ENCODE peak calls at places on chromosomes 7 and 10, in seven cellular contexts. One of them, this sample, is unnamed.

GRCh38 chr7:140009735-140010134 is 53.0 kb downstream of the PARP12 start:
- DNase-seq in HepG2: no peak
- DNase-seq in K562: no peak
- DNase-seq in SK-N-SH: no peak
- DNase-seq in H1: no peak
- DNase-seq in HCT116: no peak
- DNase-seq in GM12878: no peak
- DNase-seq in this sample: no peak

GRCh38 chr7:87316097-87316700 is 29.3 kb upstream of the CROT start:
- DNase-seq in HepG2: no peak
- DNase-seq in K562: no peak
- DNase-seq in SK-N-SH: no peak
- DNase-seq in H1: no peak
- DNase-seq in HCT116: no peak
- DNase-seq in GM12878: peak; percentile 47
- DNase-seq in this sample: no peak

GRCh38 chr10:126349096-126349495 is 39.2 kb downstream of the ADAM12 start:
- DNase-seq in HepG2: no peak
- DNase-seq in K562: no peak
- DNase-seq in SK-N-SH: no peak
- DNase-seq in H1: no peak
- DNase-seq in HCT116: no peak
- DNase-seq in GM12878: no peak
- DNase-seq in this sample: no peak

GRCh38 chr7:423312-424260 is 96.1 kb downstream of the PDGFA start:
- DNase-seq in HepG2: peak; percentile 23
- DNase-seq in K562: no peak
- DNase-seq in SK-N-SH: no peak
- DNase-seq in H1: no peak
- DNase-seq in HCT116: no peak
- DNase-seq in GM12878: no peak
- DNase-seq in this sample: no peak

GRCh38 chr10:5589963-5590511 is 65.3 kb downstream of the CALML3 start:
- DNase-seq in HepG2: no peak
- DNase-seq in K562: peak; percentile 41
- DNase-seq in SK-N-SH: no peak
- DNase-seq in H1: no peak
- DNase-seq in HCT116: no peak
- DNase-seq in GM12878: no peak
- DNase-seq in this sample: peak; percentile 65

GRCh38 chr10:75431180-75432111 is at the start of gene LRMDA:
- DNase-seq in HepG2: peak; percentile 83
- DNase-seq in K562: no peak
- DNase-seq in SK-N-SH: peak; percentile 78
- DNase-seq in H1: no peak
- DNase-seq in HCT116: no peak
- DNase-seq in GM12878: no peak
- DNase-seq in this sample: no peak

GRCh38 chr7:104951546-104951945 is 62.5 kb upstream of the KMT2E start:
- DNase-seq in HepG2: no peak
- DNase-seq in K562: no peak
- DNase-seq in SK-N-SH: no peak
- DNase-seq in H1: no peak
- DNase-seq in HCT116: no peak
- DNase-seq in GM12878: no peak
- DNase-seq in this sample: no peak

GRCh38 chr7:143892527-143893300 is 9.3 kb downstream of the TCAF1 start:
- DNase-seq in HepG2: peak; percentile 68
- DNase-seq in K562: peak; percentile 24
- DNase-seq in SK-N-SH: no peak
- DNase-seq in H1: no peak
- DNase-seq in HCT116: peak; percentile 54
- DNase-seq in GM12878: peak; percentile 19
- DNase-seq in this sample: peak; percentile 61

GRCh38 chr7:44887293-44887692 is 2.0 kb upstream of the PURB start:
- DNase-seq in HepG2: no peak
- DNase-seq in K562: no peak
- DNase-seq in SK-N-SH: no peak
- DNase-seq in H1: no peak
- DNase-seq in HCT116: no peak
- DNase-seq in GM12878: no peak
- DNase-seq in this sample: no peak

GRCh38 chr7:151238924-151239836 is 6.9 kb downstream of the CHPF2 start:
- DNase-seq in HepG2: no peak
- DNase-seq in K562: peak; percentile 26
- DNase-seq in SK-N-SH: no peak
- DNase-seq in H1: no peak
- DNase-seq in HCT116: no peak
- DNase-seq in GM12878: no peak
- DNase-seq in this sample: no peak

GRCh38 chr7:110871856-110872255 is 219.1 kb upstream of the LRRN3 start:
- DNase-seq in HepG2: no peak
- DNase-seq in K562: no peak
- DNase-seq in SK-N-SH: no peak
- DNase-seq in H1: no peak
- DNase-seq in HCT116: no peak
- DNase-seq in GM12878: no peak
- DNase-seq in this sample: no peak

GRCh38 chr10:99422697-99423096 is 7.7 kb downstream of the GOT1 start:
- DNase-seq in HepG2: no peak
- DNase-seq in K562: no peak
- DNase-seq in SK-N-SH: no peak
- DNase-seq in H1: no peak
- DNase-seq in HCT116: no peak
- DNase-seq in GM12878: no peak
- DNase-seq in this sample: no peak

GRCh38 chr7:19146699-19147098 is 1.5 kb upstream of the FERD3L start:
- DNase-seq in HepG2: no peak
- DNase-seq in K562: no peak
- DNase-seq in SK-N-SH: peak; percentile 23
- DNase-seq in H1: no peak
- DNase-seq in HCT116: no peak
- DNase-seq in GM12878: no peak
- DNase-seq in this sample: peak; percentile 12

GRCh38 chr10:94403823-94404228 is 1.5 kb downstream of the TBC1D12 start:
- DNase-seq in HepG2: no peak
- DNase-seq in K562: peak; percentile 25
- DNase-seq in SK-N-SH: peak; percentile 42
- DNase-seq in H1: no peak
- DNase-seq in HCT116: no peak
- DNase-seq in GM12878: no peak
- DNase-seq in this sample: no peak

GRCh38 chr10:14365231-14365744 is 34.6 kb upstream of the FRMD4A start:
- DNase-seq in HepG2: no peak
- DNase-seq in K562: no peak
- DNase-seq in SK-N-SH: no peak
- DNase-seq in H1: no peak
- DNase-seq in HCT116: no peak
- DNase-seq in GM12878: no peak
- DNase-seq in this sample: no peak

GRCh38 chr10:89299031-89299430 is 2.8 kb upstream of the IFIT2 start:
- DNase-seq in HepG2: no peak
- DNase-seq in K562: no peak
- DNase-seq in SK-N-SH: no peak
- DNase-seq in H1: no peak
- DNase-seq in HCT116: no peak
- DNase-seq in GM12878: no peak
- DNase-seq in this sample: no peak

GRCh38 chr10:99484626-99485581 is 47.8 kb upstream of the NKX2-3 start:
- DNase-seq in HepG2: peak; percentile 2
- DNase-seq in K562: peak; percentile 24
- DNase-seq in SK-N-SH: no peak
- DNase-seq in H1: no peak
- DNase-seq in HCT116: no peak
- DNase-seq in GM12878: no peak
- DNase-seq in this sample: no peak

GRCh38 chr10:96044686-96045085 is 1.3 kb downstream of the CCNJ start:
- DNase-seq in HepG2: peak; percentile 5
- DNase-seq in K562: no peak
- DNase-seq in SK-N-SH: no peak
- DNase-seq in H1: no peak
- DNase-seq in HCT116: no peak
- DNase-seq in GM12878: no peak
- DNase-seq in this sample: peak; percentile 54

GRCh38 chr10:30529373-30529998 is 95.5 kb downstream of the MAP3K8 start:
- DNase-seq in HepG2: no peak
- DNase-seq in K562: no peak
- DNase-seq in SK-N-SH: no peak
- DNase-seq in H1: no peak
- DNase-seq in HCT116: no peak
- DNase-seq in GM12878: peak; percentile 77
- DNase-seq in this sample: no peak

GRCh38 chr10:62268399-62269076 is at the start of gene RTKN2:
- DNase-seq in HepG2: peak; percentile 90
- DNase-seq in K562: peak; percentile 71
- DNase-seq in SK-N-SH: peak; percentile 99
- DNase-seq in H1: peak; percentile 97
- DNase-seq in HCT116: peak; percentile 74
- DNase-seq in GM12878: no peak
- DNase-seq in this sample: peak; percentile 85

GRCh38 chr10:34002896-34003295 is 668.4 kb upstream of the NRP1 start:
- DNase-seq in HepG2: no peak
- DNase-seq in K562: no peak
- DNase-seq in SK-N-SH: no peak
- DNase-seq in H1: no peak
- DNase-seq in HCT116: no peak
- DNase-seq in GM12878: no peak
- DNase-seq in this sample: no peak

GRCh38 chr7:22447008-22447407 is 53.0 kb downstream of the STEAP1B start:
- DNase-seq in HepG2: no peak
- DNase-seq in K562: no peak
- DNase-seq in SK-N-SH: no peak
- DNase-seq in H1: no peak
- DNase-seq in HCT116: no peak
- DNase-seq in GM12878: no peak
- DNase-seq in this sample: no peak

GRCh38 chr10:88281592-88282268 is 301.4 kb downstream of the RNLS start:
- DNase-seq in HepG2: no peak
- DNase-seq in K562: no peak
- DNase-seq in SK-N-SH: no peak
- DNase-seq in H1: no peak
- DNase-seq in HCT116: no peak
- DNase-seq in GM12878: no peak
- DNase-seq in this sample: peak; percentile 19

GRCh38 chr10:70295321-70295720 is 11.5 kb upstream of the NPFFR1 start:
- DNase-seq in HepG2: no peak
- DNase-seq in K562: no peak
- DNase-seq in SK-N-SH: no peak
- DNase-seq in H1: no peak
- DNase-seq in HCT116: no peak
- DNase-seq in GM12878: no peak
- DNase-seq in this sample: no peak

GRCh38 chr7:130901209-130901783 is 167.3 kb upstream of the KLF14 start:
- DNase-seq in HepG2: no peak
- DNase-seq in K562: no peak
- DNase-seq in SK-N-SH: no peak
- DNase-seq in H1: no peak
- DNase-seq in HCT116: peak; percentile 96
- DNase-seq in GM12878: no peak
- DNase-seq in this sample: no peak

DNA sequence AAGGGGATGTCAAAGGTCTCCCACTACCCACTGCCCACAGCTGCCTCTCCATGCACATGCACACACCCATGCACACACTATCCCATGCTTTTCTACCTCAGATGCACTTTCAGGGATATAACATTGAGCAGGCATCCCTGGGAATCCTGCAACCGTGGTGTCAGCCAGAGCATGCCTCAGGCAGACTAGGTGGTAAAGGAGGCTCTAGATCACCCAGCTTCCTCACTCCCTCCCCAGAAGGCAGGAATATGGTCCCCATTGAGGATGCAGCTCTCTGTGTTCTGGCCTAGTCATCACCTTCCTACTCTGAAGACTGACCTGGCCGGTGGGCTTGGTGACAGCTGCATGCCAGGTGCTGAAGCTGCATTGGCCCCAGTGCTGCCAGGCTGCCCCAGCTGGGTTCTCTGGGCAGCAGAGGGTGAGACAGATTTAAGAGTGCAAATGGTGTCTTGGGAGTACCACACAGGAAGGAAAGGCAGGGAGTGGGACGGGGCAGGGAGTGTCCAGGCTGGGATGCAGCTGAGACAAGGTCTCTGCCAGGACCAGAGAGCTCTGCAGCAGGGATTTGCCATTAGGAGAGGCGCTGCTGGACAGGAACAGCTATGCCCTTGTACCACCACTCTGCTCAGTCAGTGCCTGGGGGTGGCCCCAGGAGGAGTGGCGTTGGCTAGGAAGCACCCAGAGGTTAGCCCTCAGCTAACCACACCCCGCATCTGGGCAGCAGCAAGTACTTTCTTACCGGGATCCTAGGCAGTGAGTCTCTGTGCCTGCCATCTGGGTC is 53.4 kb upstream of the GDF10 start:
- DNase-seq in HepG2: no peak
- DNase-seq in K562: no peak
- DNase-seq in SK-N-SH: no peak
- DNase-seq in H1: no peak
- DNase-seq in HCT116: no peak
- DNase-seq in GM12878: no peak
- DNase-seq in this sample: no peak
- TF ChIP-seq MAX in HepG2: no peak
- TF ChIP-seq MAX in K562: no peak
- TF ChIP-seq MAX in SK-N-SH: no peak
- TF ChIP-seq MAX in H1: no peak
- TF ChIP-seq MAX in HCT116: no peak
- TF ChIP-seq MAX in GM12878: no peak
- TF ChIP-seq MAX in this sample: no peak

GRCh38 chr10:3886191-3886590 is 101.2 kb upstream of the KLF6 start:
- DNase-seq in HepG2: no peak
- DNase-seq in K562: peak; percentile 31
- DNase-seq in SK-N-SH: peak; percentile 58
- DNase-seq in H1: peak; percentile 25
- DNase-seq in HCT116: no peak
- DNase-seq in GM12878: no peak
- DNase-seq in this sample: no peak
- H3K9ac ChIP-seq in HepG2: peak overlapping the region; percentile 78
- H3K9ac ChIP-seq in K562: no peak overlapping the region
- H3K9ac ChIP-seq in SK-N-SH: peak overlapping the region; percentile 75
- H3K9ac ChIP-seq in H1: no peak overlapping the region
- H3K9ac ChIP-seq in HCT116: no peak overlapping the region
- H3K9ac ChIP-seq in GM12878: no peak overlapping the region
- H3K9ac ChIP-seq in this sample: peak overlapping the region; percentile 98

DNA sequence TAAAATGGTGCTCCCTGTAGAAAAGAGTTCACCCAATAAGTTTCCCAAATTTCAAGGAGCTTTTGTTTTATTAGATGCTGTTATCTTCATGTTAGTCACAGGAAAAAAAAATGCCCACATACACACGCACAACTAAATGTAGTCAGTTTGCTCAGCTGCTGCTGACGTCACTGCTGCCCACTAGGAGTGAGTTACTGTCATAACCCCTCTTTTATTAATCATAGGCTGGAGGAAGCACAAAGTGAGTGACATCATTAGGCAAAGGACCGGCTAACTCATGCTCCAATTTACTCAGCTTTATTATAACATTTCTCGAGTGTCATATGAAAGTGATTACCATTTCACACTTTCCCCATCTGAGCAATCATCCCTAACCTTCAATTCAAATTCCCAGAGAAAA is 6.7 kb upstream of the INHBA start:
- DNase-seq in HepG2: no peak
- DNase-seq in K562: no peak
- DNase-seq in SK-N-SH: no peak
- DNase-seq in H1: no peak
- DNase-seq in HCT116: no peak
- DNase-seq in GM12878: no peak
- DNase-seq in this sample: peak; percentile 62
- TF ChIP-seq MAX in HepG2: no peak
- TF ChIP-seq MAX in K562: no peak
- TF ChIP-seq MAX in SK-N-SH: no peak
- TF ChIP-seq MAX in H1: no peak
- TF ChIP-seq MAX in HCT116: no peak
- TF ChIP-seq MAX in GM12878: no peak
- TF ChIP-seq MAX in this sample: no peak

GRCh38 chr7:120857558-120858298 is at the start of gene TSPAN12:
- DNase-seq in HepG2: peak; percentile 39
- DNase-seq in K562: peak; percentile 76
- DNase-seq in SK-N-SH: peak; percentile 91
- DNase-seq in H1: no peak
- DNase-seq in HCT116: peak; percentile 73
- DNase-seq in GM12878: no peak
- DNase-seq in this sample: peak; percentile 93
- H3K9ac ChIP-seq in HepG2: peak within 1 kb of the TSS; percentile 55
- H3K9ac ChIP-seq in K562: peak within 1 kb of the TSS; percentile 54
- H3K9ac ChIP-seq in SK-N-SH: peak within 1 kb of the TSS; percentile 35
- H3K9ac ChIP-seq in H1: peak within 1 kb of the TSS; percentile 71
- H3K9ac ChIP-seq in HCT116: peak within 1 kb of the TSS; percentile 54
- H3K9ac ChIP-seq in GM12878: peak within 1 kb of the TSS; percentile 69
- H3K9ac ChIP-seq in this sample: peak within 1 kb of the TSS; percentile 97